ENCODE peak calls at places on chromosomes 3 and 15, in five cellular contexts. One of them, this sample, is unnamed.

GRCh38 chr3:127688416-127689265 is 15.9 kb downstream of the ABTB1 start:
- DNase-seq in NCI-H1105: no peak
- DNase-seq in stimulated activated CD4-positive, alpha-beta T cell treated with anti-CD3 and anti-CD28 coated beads, Interleukin-12 subunit alpha, Interleukin-12 subunit beta, amount 100 ng/mL, for 4 hours: no peak
- DNase-seq in activated T-cell treated with anti-CD3 and anti-CD28 coated beads for 24 hours: no peak
- DNase-seq in activated CD4-positive, alpha-beta T cell treated with anti-CD3 and anti-CD28 coated beads, Interleukin-2, amount 50 U/mL, for 1 hour: no peak
- DNase-seq in this sample: no peak

GRCh38 chr3:197356275-197356674 is 57.9 kb upstream of the DLG1 start:
- DNase-seq in NCI-H1105: no peak
- DNase-seq in stimulated activated CD4-positive, alpha-beta T cell treated with anti-CD3 and anti-CD28 coated beads, Interleukin-12 subunit alpha, Interleukin-12 subunit beta, amount 100 ng/mL, for 4 hours: no peak
- DNase-seq in activated T-cell treated with anti-CD3 and anti-CD28 coated beads for 24 hours: no peak
- DNase-seq in activated CD4-positive, alpha-beta T cell treated with anti-CD3 and anti-CD28 coated beads, Interleukin-2, amount 50 U/mL, for 1 hour: no peak
- DNase-seq in this sample: no peak

GRCh38 chr15:50210462-50211264 is 28.7 kb downstream of the SLC27A2 start:
- DNase-seq in NCI-H1105: no peak
- DNase-seq in stimulated activated CD4-positive, alpha-beta T cell treated with anti-CD3 and anti-CD28 coated beads, Interleukin-12 subunit alpha, Interleukin-12 subunit beta, amount 100 ng/mL, for 4 hours: no peak
- DNase-seq in activated T-cell treated with anti-CD3 and anti-CD28 coated beads for 24 hours: no peak
- DNase-seq in activated CD4-positive, alpha-beta T cell treated with anti-CD3 and anti-CD28 coated beads, Interleukin-2, amount 50 U/mL, for 1 hour: no peak
- DNase-seq in this sample: no peak

GRCh38 chr15:69119692-69120395 is 40.6 kb upstream of the GLCE start:
- DNase-seq in NCI-H1105: no peak
- DNase-seq in stimulated activated CD4-positive, alpha-beta T cell treated with anti-CD3 and anti-CD28 coated beads, Interleukin-12 subunit alpha, Interleukin-12 subunit beta, amount 100 ng/mL, for 4 hours: no peak
- DNase-seq in activated T-cell treated with anti-CD3 and anti-CD28 coated beads for 24 hours: no peak
- DNase-seq in activated CD4-positive, alpha-beta T cell treated with anti-CD3 and anti-CD28 coated beads, Interleukin-2, amount 50 U/mL, for 1 hour: no peak
- DNase-seq in this sample: no peak

GRCh38 chr3:139571744-139572143 is 32.2 kb upstream of the RBP1 start:
- DNase-seq in NCI-H1105: no peak
- DNase-seq in stimulated activated CD4-positive, alpha-beta T cell treated with anti-CD3 and anti-CD28 coated beads, Interleukin-12 subunit alpha, Interleukin-12 subunit beta, amount 100 ng/mL, for 4 hours: no peak
- DNase-seq in activated T-cell treated with anti-CD3 and anti-CD28 coated beads for 24 hours: no peak
- DNase-seq in activated CD4-positive, alpha-beta T cell treated with anti-CD3 and anti-CD28 coated beads, Interleukin-2, amount 50 U/mL, for 1 hour: no peak
- DNase-seq in this sample: no peak

GRCh38 chr15:67400890-67401289 is 120.0 kb upstream of the C15orf61 start:
- DNase-seq in NCI-H1105: no peak
- DNase-seq in stimulated activated CD4-positive, alpha-beta T cell treated with anti-CD3 and anti-CD28 coated beads, Interleukin-12 subunit alpha, Interleukin-12 subunit beta, amount 100 ng/mL, for 4 hours: no peak
- DNase-seq in activated T-cell treated with anti-CD3 and anti-CD28 coated beads for 24 hours: no peak
- DNase-seq in activated CD4-positive, alpha-beta T cell treated with anti-CD3 and anti-CD28 coated beads, Interleukin-2, amount 50 U/mL, for 1 hour: no peak
- DNase-seq in this sample: no peak

GRCh38 chr15:83106994-83107840 is at the start of gene TM6SF1:
- DNase-seq in NCI-H1105: no peak
- DNase-seq in stimulated activated CD4-positive, alpha-beta T cell treated with anti-CD3 and anti-CD28 coated beads, Interleukin-12 subunit alpha, Interleukin-12 subunit beta, amount 100 ng/mL, for 4 hours: no peak
- DNase-seq in activated T-cell treated with anti-CD3 and anti-CD28 coated beads for 24 hours: no peak
- DNase-seq in activated CD4-positive, alpha-beta T cell treated with anti-CD3 and anti-CD28 coated beads, Interleukin-2, amount 50 U/mL, for 1 hour: peak
- DNase-seq in this sample: no peak

GRCh38 chr3:120338517-120338916 is 10.6 kb downstream of the LRRC58 start:
- DNase-seq in NCI-H1105: no peak
- DNase-seq in stimulated activated CD4-positive, alpha-beta T cell treated with anti-CD3 and anti-CD28 coated beads, Interleukin-12 subunit alpha, Interleukin-12 subunit beta, amount 100 ng/mL, for 4 hours: no peak
- DNase-seq in activated T-cell treated with anti-CD3 and anti-CD28 coated beads for 24 hours: no peak
- DNase-seq in activated CD4-positive, alpha-beta T cell treated with anti-CD3 and anti-CD28 coated beads, Interleukin-2, amount 50 U/mL, for 1 hour: no peak
- DNase-seq in this sample: no peak

GRCh38 chr3:105793040-105793439 is 75.8 kb downstream of the CBLB start:
- DNase-seq in NCI-H1105: no peak
- DNase-seq in stimulated activated CD4-positive, alpha-beta T cell treated with anti-CD3 and anti-CD28 coated beads, Interleukin-12 subunit alpha, Interleukin-12 subunit beta, amount 100 ng/mL, for 4 hours: no peak
- DNase-seq in activated T-cell treated with anti-CD3 and anti-CD28 coated beads for 24 hours: no peak
- DNase-seq in activated CD4-positive, alpha-beta T cell treated with anti-CD3 and anti-CD28 coated beads, Interleukin-2, amount 50 U/mL, for 1 hour: no peak
- DNase-seq in this sample: no peak

GRCh38 chr15:47337106-47337505 is 380.2 kb upstream of the SEMA6D start:
- DNase-seq in NCI-H1105: no peak
- DNase-seq in stimulated activated CD4-positive, alpha-beta T cell treated with anti-CD3 and anti-CD28 coated beads, Interleukin-12 subunit alpha, Interleukin-12 subunit beta, amount 100 ng/mL, for 4 hours: no peak
- DNase-seq in activated T-cell treated with anti-CD3 and anti-CD28 coated beads for 24 hours: no peak
- DNase-seq in activated CD4-positive, alpha-beta T cell treated with anti-CD3 and anti-CD28 coated beads, Interleukin-2, amount 50 U/mL, for 1 hour: no peak
- DNase-seq in this sample: no peak

This sample was measured in glomerular endothelial cell.